ENCODE peak calls at places on chromosomes 2 and 18, in six cellular contexts. One of them, this sample, is unnamed.

GRCh38 chr18:10062292-10062940 is 148.6 kb downstream of the VAPA start:
- DNase-seq in GM12878: no peak
- DNase-seq in heart left ventricle: no peak
- DNase-seq in PC-9: no peak
- DNase-seq in BE2C: no peak
- DNase-seq in right cardiac atrium: no peak
- DNase-seq in this sample: no peak

GRCh38 chr2:170554278-170554955 is 160.7 kb upstream of the SP5 start:
- DNase-seq in GM12878: no peak
- DNase-seq in heart left ventricle: peak; percentile 60
- DNase-seq in PC-9: no peak
- DNase-seq in BE2C: no peak
- DNase-seq in right cardiac atrium: peak; percentile 65
- DNase-seq in this sample: no peak

GRCh38 chr2:88950010-88950409 is 258.5 kb downstream of the RPIA start:
- DNase-seq in GM12878: no peak
- DNase-seq in heart left ventricle: no peak
- DNase-seq in PC-9: no peak
- DNase-seq in BE2C: no peak
- DNase-seq in right cardiac atrium: no peak
- DNase-seq in this sample: no peak

GRCh38 chr2:62426005-62426912 is 79.7 kb downstream of the TMEM17 start:
- DNase-seq in GM12878: no peak
- DNase-seq in heart left ventricle: no peak
- DNase-seq in PC-9: no peak
- DNase-seq in BE2C: no peak
- DNase-seq in right cardiac atrium: no peak
- DNase-seq in this sample: no peak

GRCh38 chr2:40220177-40220925 is 231.5 kb downstream of the SLC8A1 start:
- DNase-seq in GM12878: no peak
- DNase-seq in heart left ventricle: peak; percentile 20
- DNase-seq in PC-9: no peak
- DNase-seq in BE2C: no peak
- DNase-seq in right cardiac atrium: peak; percentile 41
- DNase-seq in this sample: no peak

GRCh38 chr2:167946367-167946955 is 300.9 kb downstream of the STK39 start:
- DNase-seq in GM12878: no peak
- DNase-seq in heart left ventricle: no peak
- DNase-seq in PC-9: no peak
- DNase-seq in BE2C: no peak
- DNase-seq in right cardiac atrium: no peak
- DNase-seq in this sample: peak; percentile 29

GRCh38 chr18:10926565-10927194 is 222.7 kb downstream of the PIEZO2 start:
- DNase-seq in GM12878: peak; percentile 47
- DNase-seq in heart left ventricle: no peak
- DNase-seq in PC-9: no peak
- DNase-seq in BE2C: no peak
- DNase-seq in right cardiac atrium: no peak
- DNase-seq in this sample: no peak

GRCh38 chr2:98730053-98730850 is 680 bp downstream of the MGAT4A start:
- DNase-seq in GM12878: no peak
- DNase-seq in heart left ventricle: peak; percentile 42
- DNase-seq in PC-9: peak; percentile 40
- DNase-seq in BE2C: no peak
- DNase-seq in right cardiac atrium: peak; percentile 73
- DNase-seq in this sample: no peak

GRCh38 chr2:21367421-21367820 is 243.7 kb downstream of the TDRD15 start:
- DNase-seq in GM12878: no peak
- DNase-seq in heart left ventricle: no peak
- DNase-seq in PC-9: peak; percentile 11
- DNase-seq in BE2C: no peak
- DNase-seq in right cardiac atrium: no peak
- DNase-seq in this sample: no peak

GRCh38 chr2:212906620-212907019 is 244.8 kb downstream of the IKZF2 start:
- DNase-seq in GM12878: no peak
- DNase-seq in heart left ventricle: no peak
- DNase-seq in PC-9: no peak
- DNase-seq in BE2C: no peak
- DNase-seq in right cardiac atrium: no peak
- DNase-seq in this sample: no peak

GRCh38 chr2:98025481-98026037 is 29.8 kb upstream of the TMEM131 start:
- DNase-seq in GM12878: no peak
- DNase-seq in heart left ventricle: no peak
- DNase-seq in PC-9: no peak
- DNase-seq in BE2C: no peak
- DNase-seq in right cardiac atrium: no peak
- DNase-seq in this sample: no peak

GRCh38 chr2:158293722-158294121 is 162.8 kb downstream of the CCDC148 start:
- DNase-seq in GM12878: no peak
- DNase-seq in heart left ventricle: no peak
- DNase-seq in PC-9: no peak
- DNase-seq in BE2C: no peak
- DNase-seq in right cardiac atrium: no peak
- DNase-seq in this sample: no peak

GRCh38 chr2:28683100-28683706 is 68.4 kb upstream of the PPP1CB start:
- DNase-seq in GM12878: no peak
- DNase-seq in heart left ventricle: peak; percentile 90
- DNase-seq in PC-9: peak; percentile 77
- DNase-seq in BE2C: peak; percentile 67
- DNase-seq in right cardiac atrium: peak; percentile 94
- DNase-seq in this sample: peak; percentile 63

GRCh38 chr2:100953406-100954043 is 48.6 kb upstream of the RPL31 start:
- DNase-seq in GM12878: no peak
- DNase-seq in heart left ventricle: no peak
- DNase-seq in PC-9: no peak
- DNase-seq in BE2C: no peak
- DNase-seq in right cardiac atrium: no peak
- DNase-seq in this sample: no peak

GRCh38 chr2:111694690-111695089 is 189.3 kb downstream of the ANAPC1 start:
- DNase-seq in GM12878: no peak
- DNase-seq in heart left ventricle: peak; percentile 19
- DNase-seq in PC-9: no peak
- DNase-seq in BE2C: no peak
- DNase-seq in right cardiac atrium: no peak
- DNase-seq in this sample: no peak

GRCh38 chr18:9055185-9055584 is 47.3 kb upstream of the NDUFV2 start:
- DNase-seq in GM12878: no peak
- DNase-seq in heart left ventricle: no peak
- DNase-seq in PC-9: no peak
- DNase-seq in BE2C: no peak
- DNase-seq in right cardiac atrium: no peak
- DNase-seq in this sample: peak; percentile 55

GRCh38 chr2:73089270-73090030 is 17.9 kb upstream of the SFXN5 start:
- DNase-seq in GM12878: no peak
- DNase-seq in heart left ventricle: peak; percentile 49
- DNase-seq in PC-9: peak; percentile 75
- DNase-seq in BE2C: no peak
- DNase-seq in right cardiac atrium: peak; percentile 75
- DNase-seq in this sample: peak; percentile 95

GRCh38 chr2:98500561-98500960 is 55.9 kb downstream of the INPP4A start:
- DNase-seq in GM12878: no peak
- DNase-seq in heart left ventricle: no peak
- DNase-seq in PC-9: no peak
- DNase-seq in BE2C: no peak
- DNase-seq in right cardiac atrium: no peak
- DNase-seq in this sample: no peak

GRCh38 chr2:160753960-160754359 is 260.4 kb upstream of the RBMS1 start:
- DNase-seq in GM12878: no peak
- DNase-seq in heart left ventricle: no peak
- DNase-seq in PC-9: no peak
- DNase-seq in BE2C: no peak
- DNase-seq in right cardiac atrium: no peak
- DNase-seq in this sample: no peak

GRCh38 chr2:118224888-118225264 is 136.6 kb downstream of the INSIG2 start:
- DNase-seq in GM12878: no peak
- DNase-seq in heart left ventricle: no peak
- DNase-seq in PC-9: no peak
- DNase-seq in BE2C: no peak
- DNase-seq in right cardiac atrium: no peak
- DNase-seq in this sample: no peak

GRCh38 chr2:72956050-72956395 is 38.7 kb downstream of the EMX1 start:
- DNase-seq in GM12878: no peak
- DNase-seq in heart left ventricle: no peak
- DNase-seq in PC-9: no peak
- DNase-seq in BE2C: no peak
- DNase-seq in right cardiac atrium: no peak
- DNase-seq in this sample: no peak

GRCh38 chr2:26550276-26551015 is 72.5 kb upstream of the OTOF start:
- DNase-seq in GM12878: no peak
- DNase-seq in heart left ventricle: no peak
- DNase-seq in PC-9: no peak
- DNase-seq in BE2C: no peak
- DNase-seq in right cardiac atrium: no peak
- DNase-seq in this sample: no peak

GRCh38 chr2:105335469-105335868 is 1.9 kb upstream of the C2orf49 start:
- DNase-seq in GM12878: no peak
- DNase-seq in heart left ventricle: no peak
- DNase-seq in PC-9: no peak
- DNase-seq in BE2C: no peak
- DNase-seq in right cardiac atrium: no peak
- DNase-seq in this sample: no peak

GRCh38 chr2:109084341-109084740 is 44.7 kb upstream of the SH3RF3 start:
- DNase-seq in GM12878: no peak
- DNase-seq in heart left ventricle: no peak
- DNase-seq in PC-9: no peak
- DNase-seq in BE2C: no peak
- DNase-seq in right cardiac atrium: no peak
- DNase-seq in this sample: no peak

GRCh38 chr2:62660582-62661262 is 44.8 kb upstream of the EHBP1 start:
- DNase-seq in GM12878: no peak
- DNase-seq in heart left ventricle: no peak
- DNase-seq in PC-9: peak; percentile 51
- DNase-seq in BE2C: no peak
- DNase-seq in right cardiac atrium: no peak
- DNase-seq in this sample: peak; percentile 18

DNA sequence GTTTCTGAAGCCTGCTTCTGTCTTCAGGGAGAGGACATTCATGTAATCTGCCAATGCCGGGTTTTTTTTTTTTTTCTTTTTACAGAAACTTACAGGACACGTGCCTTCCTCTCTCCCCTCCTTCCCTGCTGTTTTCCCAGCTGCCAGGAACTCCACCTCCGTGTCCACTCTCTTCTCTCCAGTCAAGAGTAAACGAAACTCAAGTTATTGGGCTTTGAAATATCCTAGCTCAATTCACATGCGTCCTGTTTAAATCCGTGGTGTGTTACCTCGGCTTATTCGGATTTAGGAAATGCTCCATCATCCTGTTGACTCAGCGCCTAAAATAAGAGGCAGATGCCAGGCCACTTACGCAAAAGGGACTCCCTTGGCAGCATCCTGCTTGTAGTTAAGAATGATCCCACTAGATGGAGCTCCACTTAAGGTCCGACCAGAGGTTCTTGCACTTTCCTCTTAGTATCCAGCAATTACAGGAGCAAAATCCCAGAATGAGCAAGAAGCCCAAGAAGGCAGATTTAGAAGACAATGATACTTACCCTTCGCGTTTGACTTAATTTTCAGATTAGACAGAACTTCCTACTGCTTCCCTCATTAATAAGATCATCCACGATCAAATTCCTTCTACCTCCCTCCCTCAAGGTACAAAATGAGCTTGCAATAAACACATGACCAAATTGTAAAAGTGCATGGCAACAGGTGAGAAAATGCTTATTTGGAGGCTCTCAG is 97.2 kb upstream of the ZCCHC2 start:
- DNase-seq in GM12878: no peak
- DNase-seq in heart left ventricle: peak; percentile 88
- DNase-seq in PC-9: peak; percentile 70
- DNase-seq in BE2C: peak; percentile 40
- DNase-seq in right cardiac atrium: peak; percentile 79
- DNase-seq in this sample: peak; percentile 78
- H3K4me3 ChIP-seq in GM12878: no peak overlapping the region
- H3K4me3 ChIP-seq in heart left ventricle: peak overlapping the region; percentile 50
- H3K4me3 ChIP-seq in PC-9: peak overlapping the region; percentile 52
- H3K4me3 ChIP-seq in BE2C: peak overlapping the region; percentile 21
- H3K4me3 ChIP-seq in right cardiac atrium: peak overlapping the region; percentile 47
- H3K4me3 ChIP-seq in this sample: peak overlapping the region; percentile 13

DNA sequence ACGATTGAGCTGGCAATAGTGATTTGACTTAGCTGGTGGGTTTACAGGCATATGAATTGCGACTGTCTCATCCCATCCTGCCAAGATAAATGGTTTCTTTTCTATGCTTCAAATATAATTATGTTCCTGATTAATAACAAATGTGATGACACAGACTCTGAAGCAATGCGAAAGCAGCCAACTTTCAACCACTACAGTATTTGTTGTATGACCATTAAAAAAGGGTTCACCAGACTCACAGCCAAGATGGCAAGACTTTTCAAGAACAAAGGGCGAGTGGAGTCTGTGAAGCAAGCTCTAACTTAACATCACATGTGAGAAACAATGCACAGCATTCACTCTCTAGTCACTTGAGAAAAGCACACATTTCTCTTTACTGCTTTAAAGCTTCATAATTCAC is 186.6 kb downstream of the PID1 start:
- DNase-seq in GM12878: no peak
- DNase-seq in heart left ventricle: no peak
- DNase-seq in PC-9: no peak
- DNase-seq in BE2C: no peak
- DNase-seq in right cardiac atrium: no peak
- DNase-seq in this sample: no peak
- H3K4me3 ChIP-seq in GM12878: no peak overlapping the region
- H3K4me3 ChIP-seq in heart left ventricle: no peak overlapping the region
- H3K4me3 ChIP-seq in PC-9: no peak overlapping the region
- H3K4me3 ChIP-seq in BE2C: no peak overlapping the region
- H3K4me3 ChIP-seq in right cardiac atrium: no peak overlapping the region
- H3K4me3 ChIP-seq in this sample: no peak overlapping the region

DNA sequence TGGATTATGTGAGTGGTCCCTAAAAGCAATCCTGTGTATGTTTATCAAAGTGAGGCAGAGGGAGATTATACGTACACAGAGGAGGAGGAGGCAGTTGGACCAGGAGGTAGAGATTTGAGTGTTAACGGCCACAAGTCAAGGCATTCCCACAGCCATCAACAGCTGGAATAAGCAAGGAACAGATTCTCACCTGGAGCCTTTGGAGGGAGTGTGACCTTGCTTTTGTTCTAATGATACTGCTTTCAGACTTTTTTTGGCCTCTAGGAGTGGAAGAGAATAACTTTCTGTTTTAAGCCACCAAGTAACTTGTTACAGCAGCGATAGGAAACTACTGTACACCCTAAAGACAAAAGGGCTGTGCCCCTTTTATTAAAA is 18.1 kb downstream of the LCLAT1 start:
- DNase-seq in GM12878: no peak
- DNase-seq in heart left ventricle: no peak
- DNase-seq in PC-9: no peak
- DNase-seq in BE2C: no peak
- DNase-seq in right cardiac atrium: no peak
- DNase-seq in this sample: no peak
- H3K4me3 ChIP-seq in GM12878: peak overlapping the region; percentile 18
- H3K4me3 ChIP-seq in heart left ventricle: no peak overlapping the region
- H3K4me3 ChIP-seq in PC-9: no peak overlapping the region
- H3K4me3 ChIP-seq in BE2C: no peak overlapping the region
- H3K4me3 ChIP-seq in right cardiac atrium: no peak overlapping the region
- H3K4me3 ChIP-seq in this sample: no peak overlapping the region

GRCh38 chr2:240248981-240249422 is 108.5 kb upstream of the OTOS start:
- DNase-seq in GM12878: no peak
- DNase-seq in heart left ventricle: no peak
- DNase-seq in PC-9: no peak
- DNase-seq in BE2C: no peak
- DNase-seq in right cardiac atrium: peak; percentile 52
- DNase-seq in this sample: no peak
- H3K4me3 ChIP-seq in GM12878: no peak overlapping the region
- H3K4me3 ChIP-seq in heart left ventricle: no peak overlapping the region
- H3K4me3 ChIP-seq in PC-9: no peak overlapping the region
- H3K4me3 ChIP-seq in BE2C: no peak overlapping the region
- H3K4me3 ChIP-seq in right cardiac atrium: no peak overlapping the region
- H3K4me3 ChIP-seq in this sample: no peak overlapping the region